ENCODE peak calls at places on chromosome 13, in six cellular contexts. One of them, this sample, is unnamed. For H3K9me3, the result is how much of the 10 kb centered on the place peaks cover.

GRCh38 chr13:45492538-45492937 is 27.8 kb downstream of the COG3 start:
- DNase-seq in PC-3: no peak
- DNase-seq in HCT116: no peak
- DNase-seq in H1: no peak
- DNase-seq in neuronal stem cell: no peak
- DNase-seq in astrocyte: no peak
- DNase-seq in this sample: no peak

GRCh38 chr13:51684076-51684475 is 99.8 kb downstream of the WDFY2 start:
- DNase-seq in PC-3: no peak
- DNase-seq in HCT116: no peak
- DNase-seq in H1: no peak
- DNase-seq in neuronal stem cell: no peak
- DNase-seq in astrocyte: peak
- DNase-seq in this sample: no peak

GRCh38 chr13:76129305-76130040 is 493.3 kb downstream of the LMO7 start:
- DNase-seq in PC-3: no peak
- DNase-seq in HCT116: no peak
- DNase-seq in H1: no peak
- DNase-seq in neuronal stem cell: peak
- DNase-seq in astrocyte: no peak
- DNase-seq in this sample: no peak

GRCh38 chr13:112657850-112658445 is 31.9 kb upstream of the ATP11A start:
- DNase-seq in PC-3: peak
- DNase-seq in HCT116: no peak
- DNase-seq in H1: no peak
- DNase-seq in neuronal stem cell: no peak
- DNase-seq in astrocyte: peak
- DNase-seq in this sample: peak

GRCh38 chr13:43289458-43290255 is 266.3 kb downstream of the DNAJC15 start:
- DNase-seq in PC-3: no peak
- DNase-seq in HCT116: no peak
- DNase-seq in H1: no peak
- DNase-seq in neuronal stem cell: no peak
- DNase-seq in astrocyte: peak
- DNase-seq in this sample: no peak

GRCh38 chr13:74135306-74136088 is 1.3 kb upstream of the KLF12 start:
- DNase-seq in PC-3: peak
- DNase-seq in HCT116: no peak
- DNase-seq in H1: no peak
- DNase-seq in neuronal stem cell: peak
- DNase-seq in astrocyte: peak
- DNase-seq in this sample: no peak

GRCh38 chr13:30438286-30438685 is 16.0 kb downstream of the UBE2L5 start:
- DNase-seq in PC-3: no peak
- DNase-seq in HCT116: no peak
- DNase-seq in H1: no peak
- DNase-seq in neuronal stem cell: no peak
- DNase-seq in astrocyte: no peak
- DNase-seq in this sample: no peak

GRCh38 chr13:100131863-100132574 is 43.1 kb downstream of the PCCA start:
- DNase-seq in PC-3: peak
- DNase-seq in HCT116: peak
- DNase-seq in H1: no peak
- DNase-seq in neuronal stem cell: no peak
- DNase-seq in astrocyte: peak
- DNase-seq in this sample: peak

GRCh38 chr13:95457294-95457693 is 95.2 kb upstream of the CLDN10 start:
- DNase-seq in PC-3: no peak
- DNase-seq in HCT116: no peak
- DNase-seq in H1: no peak
- DNase-seq in neuronal stem cell: no peak
- DNase-seq in astrocyte: peak
- DNase-seq in this sample: no peak

GRCh38 chr13:100454876-100455275 is 133.7 kb downstream of the GGACT start:
- DNase-seq in PC-3: peak
- DNase-seq in HCT116: peak
- DNase-seq in H1: no peak
- DNase-seq in neuronal stem cell: no peak
- DNase-seq in astrocyte: peak
- DNase-seq in this sample: peak

GRCh38 chr13:24053505-24054251 is 106.8 kb upstream of the SPATA13 start:
- DNase-seq in PC-3: peak
- DNase-seq in HCT116: peak
- DNase-seq in H1: peak
- DNase-seq in neuronal stem cell: peak
- DNase-seq in astrocyte: peak
- DNase-seq in this sample: peak

GRCh38 chr13:78241278-78241919 is 322.8 kb upstream of the EDNRB start:
- DNase-seq in PC-3: peak
- DNase-seq in HCT116: no peak
- DNase-seq in H1: peak
- DNase-seq in neuronal stem cell: peak
- DNase-seq in astrocyte: peak
- DNase-seq in this sample: no peak

GRCh38 chr13:37942929-37943328 is 73.4 kb upstream of the TRPC4 start:
- DNase-seq in PC-3: no peak
- DNase-seq in HCT116: no peak
- DNase-seq in H1: no peak
- DNase-seq in neuronal stem cell: peak
- DNase-seq in astrocyte: no peak
- DNase-seq in this sample: no peak

GRCh38 chr13:40082644-40083043 is 427.2 kb downstream of the COG6 start:
- DNase-seq in PC-3: no peak
- DNase-seq in HCT116: no peak
- DNase-seq in H1: no peak
- DNase-seq in neuronal stem cell: no peak
- DNase-seq in astrocyte: peak
- DNase-seq in this sample: no peak

GRCh38 chr13:75365724-75366173 is 116.2 kb downstream of the TBC1D4 start:
- DNase-seq in PC-3: peak
- DNase-seq in HCT116: peak
- DNase-seq in H1: no peak
- DNase-seq in neuronal stem cell: no peak
- DNase-seq in astrocyte: peak
- DNase-seq in this sample: peak

GRCh38 chr13:40629678-40630384 is 36.6 kb downstream of the FOXO1 start:
- DNase-seq in PC-3: no peak
- DNase-seq in HCT116: no peak
- DNase-seq in H1: no peak
- DNase-seq in neuronal stem cell: no peak
- DNase-seq in astrocyte: no peak
- DNase-seq in this sample: no peak

GRCh38 chr13:64819081-64819480 is 2411.1 kb downstream of the PCDH9 start:
- DNase-seq in PC-3: no peak
- DNase-seq in HCT116: no peak
- DNase-seq in H1: no peak
- DNase-seq in neuronal stem cell: no peak
- DNase-seq in astrocyte: no peak
- DNase-seq in this sample: no peak

GRCh38 chr13:98512774-98513327 is 64.1 kb downstream of the STK24 start:
- DNase-seq in PC-3: no peak
- DNase-seq in HCT116: no peak
- DNase-seq in H1: no peak
- DNase-seq in neuronal stem cell: no peak
- DNase-seq in astrocyte: no peak
- DNase-seq in this sample: no peak

GRCh38 chr13:44903596-44903995 is 85.7 kb downstream of the NUFIP1 start:
- DNase-seq in PC-3: no peak
- DNase-seq in HCT116: no peak
- DNase-seq in H1: no peak
- DNase-seq in neuronal stem cell: no peak
- DNase-seq in astrocyte: peak
- DNase-seq in this sample: no peak

GRCh38 chr13:67934615-67935330 is 704.6 kb upstream of the PCDH9 start:
- DNase-seq in PC-3: no peak
- DNase-seq in HCT116: no peak
- DNase-seq in H1: no peak
- DNase-seq in neuronal stem cell: no peak
- DNase-seq in astrocyte: no peak
- DNase-seq in this sample: no peak

GRCh38 chr13:90910240-90910639 is 437.2 kb upstream of the MIR17HG start:
- DNase-seq in PC-3: no peak
- DNase-seq in HCT116: no peak
- DNase-seq in H1: no peak
- DNase-seq in neuronal stem cell: no peak
- DNase-seq in astrocyte: no peak
- DNase-seq in this sample: no peak

GRCh38 chr13:112615391-112615790 is 27.4 kb upstream of the TUBGCP3 start:
- DNase-seq in PC-3: no peak
- DNase-seq in HCT116: no peak
- DNase-seq in H1: no peak
- DNase-seq in neuronal stem cell: no peak
- DNase-seq in astrocyte: no peak
- DNase-seq in this sample: no peak

GRCh38 chr13:58151452-58151851 is 519.9 kb downstream of the PCDH17 start:
- DNase-seq in PC-3: no peak
- DNase-seq in HCT116: no peak
- DNase-seq in H1: no peak
- DNase-seq in neuronal stem cell: no peak
- DNase-seq in astrocyte: no peak
- DNase-seq in this sample: no peak

GRCh38 chr13:36520111-36520510 is 87.8 kb downstream of the CCNA1 start:
- DNase-seq in PC-3: no peak
- DNase-seq in HCT116: no peak
- DNase-seq in H1: no peak
- DNase-seq in neuronal stem cell: no peak
- DNase-seq in astrocyte: peak
- DNase-seq in this sample: no peak

GRCh38 chr13:78997902-78998654 is 339.1 kb upstream of the OBI1 start:
- DNase-seq in PC-3: no peak
- DNase-seq in HCT116: no peak
- DNase-seq in H1: no peak
- DNase-seq in neuronal stem cell: no peak
- DNase-seq in astrocyte: no peak
- DNase-seq in this sample: no peak

GRCh38 chr13:112457485-112457884 is 81.3 kb downstream of the SPACA7 start:
- DNase-seq in PC-3: no peak
- DNase-seq in HCT116: no peak
- DNase-seq in H1: no peak
- DNase-seq in neuronal stem cell: no peak
- DNase-seq in astrocyte: no peak
- DNase-seq in this sample: no peak

GRCh38 chr13:34748078-34748477 is 194.0 kb upstream of the NBEA start:
- DNase-seq in PC-3: no peak
- DNase-seq in HCT116: no peak
- DNase-seq in H1: no peak
- DNase-seq in neuronal stem cell: no peak
- DNase-seq in astrocyte: peak
- DNase-seq in this sample: no peak

GRCh38 chr13:21670883-21671792 is at the start of gene FGF9:
- DNase-seq in PC-3: peak
- DNase-seq in HCT116: peak
- DNase-seq in H1: no peak
- DNase-seq in neuronal stem cell: peak
- DNase-seq in astrocyte: peak
- DNase-seq in this sample: no peak
- H3K9ac ChIP-seq in PC-3: no peak
- H3K9ac ChIP-seq in HCT116: peak
- H3K9ac ChIP-seq in H1: peak
- H3K9ac ChIP-seq in neuronal stem cell: peak
- H3K9ac ChIP-seq in astrocyte: peak
- H3K9ac ChIP-seq in this sample: peak

GRCh38 chr13:71871180-71871754 is 4.3 kb upstream of the DACH1 start:
- DNase-seq in PC-3: no peak
- DNase-seq in HCT116: no peak
- DNase-seq in H1: no peak
- DNase-seq in neuronal stem cell: no peak
- DNase-seq in astrocyte: no peak
- DNase-seq in this sample: no peak

GRCh38 chr13:71867101-71867814 is at the start of gene DACH1:
- DNase-seq in PC-3: peak
- DNase-seq in HCT116: no peak
- DNase-seq in H1: no peak
- DNase-seq in neuronal stem cell: peak
- DNase-seq in astrocyte: peak
- DNase-seq in this sample: no peak

GRCh38 chr13:71870036-71870435 is 3.0 kb upstream of the DACH1 start:
- DNase-seq in PC-3: no peak
- DNase-seq in HCT116: no peak
- DNase-seq in H1: no peak
- DNase-seq in neuronal stem cell: no peak
- DNase-seq in astrocyte: no peak
- DNase-seq in this sample: no peak

GRCh38 chr13:71871844-71872243 is 4.8 kb upstream of the DACH1 start:
- DNase-seq in PC-3: no peak
- DNase-seq in HCT116: no peak
- DNase-seq in H1: no peak
- DNase-seq in neuronal stem cell: no peak
- DNase-seq in astrocyte: no peak
- DNase-seq in this sample: no peak

GRCh38 chr13:71869274-71869673 is 2.3 kb upstream of the DACH1 start:
- DNase-seq in PC-3: no peak
- DNase-seq in HCT116: no peak
- DNase-seq in H1: no peak
- DNase-seq in neuronal stem cell: no peak
- DNase-seq in astrocyte: no peak
- DNase-seq in this sample: no peak
- H3K4me3 ChIP-seq in PC-3: no peak
- H3K4me3 ChIP-seq in HCT116: no peak
- H3K4me3 ChIP-seq in H1: no peak
- H3K4me3 ChIP-seq in neuronal stem cell: no peak
- H3K4me3 ChIP-seq in astrocyte: no peak
- H3K4me3 ChIP-seq in this sample: no peak

GRCh38 chr13:27918041-27918917 is 1.5 kb upstream of the PDX1 start:
- DNase-seq in PC-3: no peak
- DNase-seq in HCT116: no peak
- DNase-seq in H1: no peak
- DNase-seq in neuronal stem cell: peak
- DNase-seq in astrocyte: no peak
- DNase-seq in this sample: no peak
- H3K9me3 ChIP-seq in PC-3: under half
- H3K9me3 ChIP-seq in HCT116: under half
- H3K9me3 ChIP-seq in H1: under half
- H3K9me3 ChIP-seq in neuronal stem cell: under half
- H3K9me3 ChIP-seq in astrocyte: under half
- H3K9me3 ChIP-seq in this sample: under half

GRCh38 chr13:114080739-114081561 is 51.5 kb downstream of the RASA3 start:
- DNase-seq in PC-3: no peak
- DNase-seq in HCT116: no peak
- DNase-seq in H1: no peak
- DNase-seq in neuronal stem cell: no peak
- DNase-seq in astrocyte: no peak
- DNase-seq in this sample: no peak

GRCh38 chr13:114079601-114080536 is 52.6 kb downstream of the RASA3 start:
- DNase-seq in PC-3: no peak
- DNase-seq in HCT116: no peak
- DNase-seq in H1: no peak
- DNase-seq in neuronal stem cell: no peak
- DNase-seq in astrocyte: no peak
- DNase-seq in this sample: no peak

GRCh38 chr13:114077121-114077937 is 55.1 kb downstream of the RASA3 start:
- DNase-seq in PC-3: no peak
- DNase-seq in HCT116: no peak
- DNase-seq in H1: no peak
- DNase-seq in neuronal stem cell: no peak
- DNase-seq in astrocyte: no peak
- DNase-seq in this sample: no peak

GRCh38 chr13:114077938-114078335 is 54.5 kb downstream of the RASA3 start:
- DNase-seq in PC-3: no peak
- DNase-seq in HCT116: no peak
- DNase-seq in H1: no peak
- DNase-seq in neuronal stem cell: no peak
- DNase-seq in astrocyte: peak
- DNase-seq in this sample: no peak

GRCh38 chr13:114078501-114079451 is 53.6 kb downstream of the RASA3 start:
- DNase-seq in PC-3: peak
- DNase-seq in HCT116: no peak
- DNase-seq in H1: no peak
- DNase-seq in neuronal stem cell: no peak
- DNase-seq in astrocyte: peak
- DNase-seq in this sample: no peak
- H3K9ac ChIP-seq in PC-3: peak
- H3K9ac ChIP-seq in HCT116: no peak
- H3K9ac ChIP-seq in H1: no peak
- H3K9ac ChIP-seq in neuronal stem cell: no peak
- H3K9ac ChIP-seq in astrocyte: peak
- H3K9ac ChIP-seq in this sample: peak